ENCODE peak calls at places on chromosomes 16 and 17, in four cellular contexts. R is fibroblast of mammary gland, X is tibial artery, G is heart right ventricle. I is an unnamed sample.

GRCh38 chr17:35773129-35773528 is 12.4 kb downstream of the C17orf50 start:
- DNase-seq in X (no peak), R (no peak), G (no peak), I (no peak)

GRCh38 chr16:9372934-9373890 is 281.8 kb downstream of the HAPSTR1 start:
- DNase-seq in R (no peak), G (no peak), X (no peak), I (no peak)

GRCh38 chr16:67104061-67104460 is 5.7 kb upstream of the PHAF1 start:
- DNase-seq in R (peak), G (peak), X (peak), I (peak)

GRCh38 chr17:54172654-54173316 is 350.1 kb downstream of the KIF2B start:
- DNase-seq in G (no peak), X (no peak), R (peak), I (peak)

GRCh38 chr17:42183741-42184711 is 1.2 kb downstream of the HCRT start:
- DNase-seq in X (peak), R (peak), G (peak), I (peak)

GRCh38 chr16:74605746-74606520 is 981 bp downstream of the GLG1 start:
- DNase-seq in R (no peak), X (peak), G (no peak), I (peak)

GRCh38 chr17:34619687-34620217 is 40.4 kb downstream of the TMEM132E start:
- DNase-seq in G (no peak), R (no peak), X (no peak), I (no peak)

GRCh38 chr17:38667099-38667786 is 7.5 kb downstream of the EPOP start:
- DNase-seq in R (peak), X (no peak), G (peak), I (peak)

GRCh38 chr17:81831957-81832607 is 1.0 kb downstream of the MCRIP1 start:
- DNase-seq in G (no peak), R (peak), X (peak), I (peak)

GRCh38 chr17:63596856-63597557 is 3.7 kb upstream of the TACO1 start:
- DNase-seq in X (no peak), R (no peak), G (no peak), I (no peak)

GRCh38 chr17:28865946-28866752 is 11.3 kb downstream of the ERAL1 start:
- DNase-seq in X (no peak), G (no peak), R (no peak), I (no peak)

GRCh38 chr17:57782642-57783337 is 37.7 kb upstream of the CCDC182 start:
- DNase-seq in R (no peak), X (no peak), G (no peak), I (no peak)

GRCh38 chr17:51258756-51259573 is 884 bp downstream of the MBTD1 start:
- DNase-seq in X (no peak), R (no peak), G (peak), I (no peak)

GRCh38 chr17:10380631-10381408 is 8.0 kb upstream of the MYH13 start:
- DNase-seq in G (no peak), X (no peak), R (peak), I (peak)

GRCh38 chr16:77271532-77272426 is 72.6 kb downstream of the SYCE1L start:
- DNase-seq in R (no peak), X (no peak), G (no peak), I (no peak)

GRCh38 chr16:89324056-89325010 is 106.8 kb downstream of the ZNF778 start:
- DNase-seq in X (no peak), R (peak), G (no peak), I (peak)

GRCh38 chr17:6666077-6666521 is 14.5 kb downstream of the C17orf100 start:
- DNase-seq in X (peak), G (peak), R (peak), I (peak)

GRCh38 chr16:79007614-79008013 is 592.9 kb downstream of the MAF start:
- DNase-seq in R (no peak), X (no peak), G (no peak), I (no peak)

GRCh38 chr17:82909322-82909904 is 69.6 kb upstream of the ZNF750 start:
- DNase-seq in R (no peak), X (no peak), G (no peak), I (no peak)

GRCh38 chr16:51365715-51366114 is 214.6 kb upstream of the SALL1 start:
- DNase-seq in R (no peak), X (no peak), G (no peak), I (no peak)

GRCh38 chr17:80441133-80441578 is 26.2 kb downstream of the ENDOV start:
- DNase-seq in G (peak), X (no peak), R (peak), I (peak)

GRCh38 chr16:3171855-3172593 is 16.0 kb upstream of the OR1F1 start:
- DNase-seq in R (peak), X (no peak), G (no peak), I (peak)

GRCh38 chr17:32590974-32591373 is 104.2 kb downstream of the CDK5R1 start:
- DNase-seq in G (no peak), X (no peak), R (no peak), I (no peak)

GRCh38 chr17:12737740-12738469 is 51.4 kb upstream of the ARHGAP44 start:
- DNase-seq in G (no peak), X (no peak), R (no peak), I (no peak)

GRCh38 chr16:50315346-50315997 is 49.1 kb downstream of the ADCY7 start:
- DNase-seq in G (no peak), X (peak), R (no peak), I (no peak)

GRCh38 chr16:7458144-7458543 is 125.5 kb downstream of the RBFOX1 start:
- DNase-seq in X (no peak), R (no peak), G (no peak), I (no peak)

GRCh38 chr16:67393111-67393789 is at the start of gene TPPP3:
- DNase-seq in G (peak), X (peak), R (peak), I (peak)

GRCh38 chr17:70102531-70102930 is 27.5 kb downstream of the KCNJ16 start:
- DNase-seq in R (no peak), X (no peak), G (no peak), I (no peak)

GRCh38 chr16:1461146-1461545 is 13.7 kb downstream of the CLCN7 start:
- DNase-seq in G (no peak), X (no peak), R (no peak), I (no peak)

GRCh38 chr17:83170571-83171260 is 91.3 kb downstream of the METRNL start:
- DNase-seq in X (no peak), R (no peak), G (no peak), I (no peak)

GRCh38 chr17:4810696-4811289 is 3.8 kb downstream of the PLD2 start:
- DNase-seq in X (no peak), R (no peak), G (no peak), I (no peak)

GRCh38 chr17:4806770-4807533 is at the start of gene PLD2:
- DNase-seq in R (peak), G (peak), X (peak), I (peak)

GRCh38 chr17:4806420-4806769 is 557 bp upstream of the PLD2 start:
- DNase-seq in G (no peak), R (no peak), X (no peak), I (no peak)

GRCh38 chr17:4807534-4808377 is 804 bp downstream of the PLD2 start:
- DNase-seq in R (no peak), X (no peak), G (no peak), I (no peak)

DNA sequence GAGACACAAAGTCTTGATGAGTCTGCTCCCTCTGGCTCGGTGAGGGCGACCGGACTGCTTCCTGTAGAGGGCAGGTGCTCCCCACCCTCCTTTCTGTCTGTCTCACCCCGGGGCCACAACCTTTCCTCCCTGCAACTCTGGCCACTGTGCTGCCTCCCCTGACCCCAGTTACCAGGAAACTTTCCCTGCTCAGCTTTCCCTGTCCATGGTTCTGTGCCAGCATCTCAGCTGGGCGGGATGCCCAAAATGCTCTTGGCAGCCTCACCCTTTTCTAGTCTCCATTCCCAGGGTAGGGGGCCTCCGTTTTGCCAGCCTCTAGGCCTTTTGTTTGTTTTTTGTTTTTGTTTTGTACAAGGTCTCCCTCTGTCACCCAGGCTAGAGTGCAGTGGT is 1.4 kb downstream of the PLD2 start:
- DNase-seq in X (peak), G (peak), R (no peak), I (no peak)
- H3K4me3 ChIP-seq in X (no peak), G (peak), R (no peak), I (no peak)

DNA sequence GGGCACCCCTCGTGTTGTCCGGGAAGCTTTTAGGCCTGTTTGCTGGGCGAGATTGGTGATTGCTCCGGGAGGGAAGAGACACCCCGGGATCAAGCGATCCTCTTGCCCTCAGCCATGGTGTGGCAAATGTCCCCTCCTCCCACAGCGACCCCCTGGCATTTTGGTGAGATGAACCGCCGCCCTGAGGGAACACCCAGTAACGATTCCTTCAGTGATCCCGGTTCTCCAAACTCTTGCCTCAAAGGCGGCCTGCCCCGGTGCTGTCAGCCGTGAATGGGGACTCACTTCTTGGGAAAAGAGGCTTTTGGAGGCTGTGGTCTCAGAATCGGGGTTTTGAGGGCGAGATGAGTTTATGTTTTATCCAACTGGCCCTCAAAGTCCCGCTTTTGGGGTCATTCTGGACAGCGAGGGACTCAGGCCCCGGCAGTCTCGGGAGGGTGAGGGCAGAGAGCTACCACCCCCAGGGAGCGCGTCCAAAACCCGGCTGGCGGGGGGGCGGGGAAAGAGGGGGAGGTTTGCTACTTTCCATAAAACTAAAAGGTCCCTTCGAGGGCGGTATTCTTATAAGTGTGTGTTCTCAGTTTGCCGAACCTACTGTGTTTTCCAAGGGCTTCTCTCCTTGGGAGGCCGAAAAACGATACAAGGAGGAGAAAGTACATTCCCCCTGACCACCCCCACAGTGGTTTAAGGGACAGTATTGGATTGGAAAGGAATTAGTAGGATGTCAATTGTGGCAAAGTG is 232.7 kb downstream of the MRTFB start:
- DNase-seq in G (no peak), R (no peak), X (peak), I (no peak)
- TF ChIP-seq CTCF in G (no peak), R (no peak), X (no peak), I (no peak)

DNA sequence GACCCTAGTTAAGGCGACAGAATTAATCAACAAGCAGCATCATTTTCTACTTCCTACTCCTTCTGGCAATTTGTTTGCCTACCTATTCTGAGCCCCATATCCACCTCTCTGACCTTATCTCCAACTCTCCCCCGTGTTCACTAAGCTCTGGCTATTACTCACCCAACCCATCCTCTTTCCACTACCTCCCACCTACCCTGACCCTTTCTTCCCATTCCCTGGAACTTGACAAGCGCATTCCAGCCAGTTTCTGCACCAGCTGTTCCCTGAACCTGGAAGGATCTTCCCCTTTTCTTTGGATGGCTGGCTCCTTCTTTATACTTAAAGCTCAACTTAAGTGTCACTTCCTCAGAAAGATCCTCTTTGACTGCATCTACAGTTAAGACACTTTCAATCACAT is 2.3 kb downstream of the DCUN1D3 start:
- DNase-seq in G (no peak), X (no peak), R (no peak), I (no peak)
- H3K4me3 ChIP-seq in G (no peak), X (peak), R (peak), I (no peak)

DNA sequence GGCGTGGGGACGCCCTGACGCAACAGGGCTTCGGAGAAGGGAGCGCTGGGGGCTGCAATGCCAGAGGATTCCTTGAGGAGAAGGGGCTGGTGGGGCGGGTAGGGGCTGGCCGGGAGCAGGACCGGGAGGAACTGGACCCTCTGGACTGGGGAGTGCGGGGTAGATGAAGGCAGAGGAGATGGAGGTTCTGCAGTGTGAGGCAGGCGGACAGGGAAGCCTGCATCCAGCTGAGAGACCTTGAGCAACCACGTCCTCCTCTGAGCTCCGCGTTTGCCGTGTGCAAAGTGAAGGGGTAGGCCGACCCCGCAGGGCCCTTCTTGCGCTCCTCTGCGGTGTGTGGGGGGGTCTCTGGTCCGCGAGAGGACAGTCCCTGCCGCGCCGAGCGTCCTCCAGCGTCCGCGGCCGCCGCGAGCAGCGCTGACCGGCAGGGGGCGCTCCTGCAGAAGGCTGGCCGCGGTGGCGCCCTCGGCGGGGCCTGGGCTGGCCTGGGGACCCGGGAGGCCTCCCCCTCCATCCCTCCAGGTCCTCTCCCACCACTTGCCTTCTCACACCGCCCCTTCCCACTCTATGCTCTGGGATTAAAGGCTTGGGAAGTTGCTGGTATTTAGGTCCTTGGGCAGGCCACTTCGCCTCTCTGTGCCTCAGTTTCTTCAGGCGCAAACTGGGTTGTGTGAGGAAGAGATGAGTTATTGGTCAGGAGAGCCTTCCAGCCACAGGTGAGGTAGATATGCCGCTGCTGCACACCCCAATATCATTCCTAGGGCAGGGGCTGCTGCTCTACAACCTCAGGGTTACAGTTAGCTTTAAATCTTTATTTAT is 9.6 kb upstream of the WNT9B start:
- DNase-seq in G (no peak), X (no peak), R (no peak), I (no peak)
- TF ChIP-seq CTCF in G (peak), X (peak), R (no peak), I (peak)

GRCh38 chr16:85078952-85079351 is 33.3 kb downstream of the CIBAR2 start:
- DNase-seq in X (no peak), R (no peak), G (no peak), I (no peak)
- H3K4me3 ChIP-seq in X (no peak), R (no peak), G (no peak), I (no peak)

GRCh38 chr17:27601069-27601974 is 29.7 kb upstream of the LGALS9 start:
- DNase-seq in X (peak), G (peak), R (peak), I (peak)

GRCh38 chr17:27603446-27603820 is 27.6 kb upstream of the LGALS9 start:
- DNase-seq in R (no peak), X (no peak), G (no peak), I (no peak)

GRCh38 chr17:27601975-27602302 is 29.0 kb upstream of the LGALS9 start:
- DNase-seq in X (no peak), G (no peak), R (no peak), I (no peak)

GRCh38 chr17:27603870-27604794 is 26.9 kb upstream of the LGALS9 start:
- DNase-seq in X (no peak), R (no peak), G (no peak), I (no peak)

GRCh38 chr17:27602721-27603445 is 28.1 kb upstream of the LGALS9 start:
- DNase-seq in X (peak), R (peak), G (peak), I (peak)
- TF ChIP-seq CTCF in X (peak), R (peak), G (peak), I (peak)

DNA sequence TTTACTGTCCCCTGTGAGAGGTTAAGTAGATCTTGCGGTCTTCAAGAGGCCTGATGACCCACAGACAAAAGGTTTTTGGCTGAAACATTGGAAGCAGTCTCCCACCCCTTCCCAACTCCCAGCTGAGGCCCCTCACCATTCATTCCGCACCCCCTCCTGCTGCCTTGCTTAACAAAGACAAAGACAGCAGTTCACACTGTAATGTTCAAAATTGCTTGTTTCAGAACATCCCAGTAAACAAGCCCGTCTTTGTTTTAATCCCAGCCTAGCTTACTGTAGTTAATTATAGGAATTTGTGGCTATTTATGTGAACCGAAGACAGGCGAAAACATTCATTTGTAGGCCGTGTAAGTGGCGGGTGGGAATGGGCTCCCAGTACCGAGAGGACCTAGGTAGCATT is 55.7 kb downstream of the IRX5 start:
- DNase-seq in R (no peak), X (no peak), G (no peak), I (no peak)
- H3K4me3 ChIP-seq in R (no peak), X (no peak), G (no peak), I (no peak)

GRCh38 chr17:56629450-56630187 is 36.1 kb downstream of the NOG start:
- DNase-seq in G (no peak), R (peak), X (no peak), I (peak)
- TF ChIP-seq CTCF in G (no peak), R (peak), X (no peak), I (peak)

GRCh38 chr16:23511731-23512130 is 1.4 kb upstream of the GGA2 start:
- DNase-seq in X (no peak), R (no peak), G (no peak), I (no peak)
- H3K4me3 ChIP-seq in X (no peak), R (no peak), G (no peak), I (no peak)

I was measured in AG10803.